ENCODE peak calls at places on chromosomes 12 and 14, in eight cellular contexts. One of them, this sample, is unnamed.

GRCh38 chr14:33800735-33801163 is 150.1 kb downstream of the EGLN3 start:
- DNase-seq in HT1080: no peak
- DNase-seq in B cell: no peak
- DNase-seq in NCI-H460: no peak
- DNase-seq in right atrium auricular region: no peak
- DNase-seq in aorta: no peak
- DNase-seq in cardiac muscle cell: no peak
- DNase-seq in mucosa of descending colon: no peak
- DNase-seq in this sample: no peak

GRCh38 chr12:39872425-39872824 is 233.5 kb downstream of the SLC2A13 start:
- DNase-seq in right atrium auricular region: no peak
- DNase-seq in aorta: no peak
- DNase-seq in B cell: no peak
- DNase-seq in cardiac muscle cell: no peak
- DNase-seq in mucosa of descending colon: no peak
- DNase-seq in NCI-H460: no peak
- DNase-seq in HT1080: no peak
- DNase-seq in this sample: no peak

GRCh38 chr14:69323266-69323966 is 63.5 kb downstream of the GALNT16 start:
- DNase-seq in cardiac muscle cell: no peak
- DNase-seq in NCI-H460: no peak
- DNase-seq in aorta: no peak
- DNase-seq in right atrium auricular region: no peak
- DNase-seq in mucosa of descending colon: no peak
- DNase-seq in B cell: no peak
- DNase-seq in HT1080: no peak
- DNase-seq in this sample: peak

GRCh38 chr12:89856431-89856830 is 147.8 kb upstream of the ATP2B1 start:
- DNase-seq in NCI-H460: no peak
- DNase-seq in HT1080: peak
- DNase-seq in mucosa of descending colon: no peak
- DNase-seq in B cell: peak
- DNase-seq in cardiac muscle cell: peak
- DNase-seq in aorta: no peak
- DNase-seq in right atrium auricular region: no peak
- DNase-seq in this sample: no peak

GRCh38 chr12:11746024-11746771 is 96.7 kb downstream of the ETV6 start:
- DNase-seq in mucosa of descending colon: no peak
- DNase-seq in aorta: no peak
- DNase-seq in cardiac muscle cell: no peak
- DNase-seq in NCI-H460: no peak
- DNase-seq in B cell: peak
- DNase-seq in right atrium auricular region: no peak
- DNase-seq in HT1080: peak
- DNase-seq in this sample: no peak

GRCh38 chr12:116336542-116337065 is 59.1 kb upstream of the MED13L start:
- DNase-seq in HT1080: peak
- DNase-seq in aorta: no peak
- DNase-seq in mucosa of descending colon: peak
- DNase-seq in cardiac muscle cell: no peak
- DNase-seq in right atrium auricular region: no peak
- DNase-seq in NCI-H460: no peak
- DNase-seq in B cell: peak
- DNase-seq in this sample: no peak

GRCh38 chr14:74763803-74764531 is 851 bp downstream of the YLPM1 start:
- DNase-seq in mucosa of descending colon: peak
- DNase-seq in B cell: no peak
- DNase-seq in cardiac muscle cell: peak
- DNase-seq in aorta: no peak
- DNase-seq in right atrium auricular region: no peak
- DNase-seq in HT1080: peak
- DNase-seq in NCI-H460: no peak
- DNase-seq in this sample: peak

GRCh38 chr12:91722072-91722471 is 423.6 kb downstream of the BTG1 start:
- DNase-seq in cardiac muscle cell: no peak
- DNase-seq in aorta: no peak
- DNase-seq in mucosa of descending colon: no peak
- DNase-seq in HT1080: peak
- DNase-seq in right atrium auricular region: no peak
- DNase-seq in NCI-H460: no peak
- DNase-seq in B cell: no peak
- DNase-seq in this sample: no peak

GRCh38 chr12:3417937-3418336 is 73.1 kb upstream of the PRMT8 start:
- DNase-seq in mucosa of descending colon: no peak
- DNase-seq in B cell: no peak
- DNase-seq in HT1080: no peak
- DNase-seq in aorta: no peak
- DNase-seq in NCI-H460: no peak
- DNase-seq in right atrium auricular region: peak
- DNase-seq in cardiac muscle cell: no peak
- DNase-seq in this sample: no peak

GRCh38 chr12:115895247-115895646 is 382.2 kb downstream of the MED13L start:
- DNase-seq in B cell: no peak
- DNase-seq in mucosa of descending colon: no peak
- DNase-seq in NCI-H460: no peak
- DNase-seq in aorta: no peak
- DNase-seq in cardiac muscle cell: no peak
- DNase-seq in right atrium auricular region: no peak
- DNase-seq in HT1080: no peak
- DNase-seq in this sample: no peak

This sample was measured in coronary artery.